ENCODE peak calls at places on chromosome 4, in five cellular contexts. One of them, this sample, is unnamed.

GRCh38 chr4:16224264-16224663 is 2.0 kb downstream of the TAPT1 start:
- DNase-seq in fibroblast of lung: no peak
- DNase-seq in A549: no peak
- DNase-seq in breast epithelium: no peak
- DNase-seq in hepatocyte: no peak
- DNase-seq in this sample: no peak

GRCh38 chr4:98873059-98873458 is 55.9 kb downstream of the EIF4E start:
- DNase-seq in fibroblast of lung: peak; percentile 63
- DNase-seq in A549: no peak
- DNase-seq in breast epithelium: no peak
- DNase-seq in hepatocyte: no peak
- DNase-seq in this sample: no peak

GRCh38 chr4:83890816-83891215 is 354.9 kb downstream of the GPAT3 start:
- DNase-seq in fibroblast of lung: peak; percentile 31
- DNase-seq in A549: no peak
- DNase-seq in breast epithelium: no peak
- DNase-seq in hepatocyte: no peak
- DNase-seq in this sample: no peak

GRCh38 chr4:119286377-119287002 is 35.4 kb downstream of the FABP2 start:
- DNase-seq in fibroblast of lung: peak; percentile 76
- DNase-seq in A549: no peak
- DNase-seq in breast epithelium: no peak
- DNase-seq in hepatocyte: peak; percentile 64
- DNase-seq in this sample: no peak

GRCh38 chr4:4390046-4390445 is 3.1 kb downstream of the NSG1 start:
- DNase-seq in fibroblast of lung: no peak
- DNase-seq in A549: no peak
- DNase-seq in breast epithelium: no peak
- DNase-seq in hepatocyte: no peak
- DNase-seq in this sample: no peak

GRCh38 chr4:121685257-121685656 is 11.5 kb downstream of the ANXA5 start:
- DNase-seq in fibroblast of lung: no peak
- DNase-seq in A549: no peak
- DNase-seq in breast epithelium: no peak
- DNase-seq in hepatocyte: no peak
- DNase-seq in this sample: no peak

GRCh38 chr4:158870282-158871049 is 101.6 kb downstream of the FNIP2 start:
- DNase-seq in fibroblast of lung: no peak
- DNase-seq in A549: no peak
- DNase-seq in breast epithelium: no peak
- DNase-seq in hepatocyte: no peak
- DNase-seq in this sample: no peak

GRCh38 chr4:98720871-98721480 is 62.6 kb upstream of the TSPAN5 start:
- DNase-seq in fibroblast of lung: peak; percentile 58
- DNase-seq in A549: no peak
- DNase-seq in breast epithelium: no peak
- DNase-seq in hepatocyte: no peak
- DNase-seq in this sample: no peak

GRCh38 chr4:43776371-43776770 is 672.2 kb downstream of the KCTD8 start:
- DNase-seq in fibroblast of lung: peak; percentile 9
- DNase-seq in A549: peak; percentile 0
- DNase-seq in breast epithelium: no peak
- DNase-seq in hepatocyte: peak; percentile 11
- DNase-seq in this sample: no peak

GRCh38 chr4:155526452-155527169 is 140.0 kb upstream of the GUCY1A1 start:
- DNase-seq in fibroblast of lung: no peak
- DNase-seq in A549: no peak
- DNase-seq in breast epithelium: no peak
- DNase-seq in hepatocyte: peak; percentile 38
- DNase-seq in this sample: no peak

GRCh38 chr4:39427477-39428119 is 20.9 kb downstream of the KLB start:
- DNase-seq in fibroblast of lung: no peak
- DNase-seq in A549: no peak
- DNase-seq in breast epithelium: no peak
- DNase-seq in hepatocyte: peak; percentile 48
- DNase-seq in this sample: no peak

GRCh38 chr4:83454626-83455025 is 997 bp downstream of the HELQ start:
- DNase-seq in fibroblast of lung: peak; percentile 17
- DNase-seq in A549: no peak
- DNase-seq in breast epithelium: no peak
- DNase-seq in hepatocyte: peak; percentile 24
- DNase-seq in this sample: no peak

GRCh38 chr4:173301518-173302201 is 32.5 kb downstream of the HMGB2 start:
- DNase-seq in fibroblast of lung: peak; percentile 51
- DNase-seq in A549: no peak
- DNase-seq in breast epithelium: no peak
- DNase-seq in hepatocyte: peak; percentile 51
- DNase-seq in this sample: peak; percentile 38

GRCh38 chr4:3470244-3471097 is 7.4 kb downstream of the DOK7 start:
- DNase-seq in fibroblast of lung: peak; percentile 43
- DNase-seq in A549: no peak
- DNase-seq in breast epithelium: no peak
- DNase-seq in hepatocyte: no peak
- DNase-seq in this sample: peak; percentile 34

GRCh38 chr4:38013461-38014366 is 53.5 kb downstream of the PTTG2 start:
- DNase-seq in fibroblast of lung: peak; percentile 49
- DNase-seq in A549: no peak
- DNase-seq in breast epithelium: no peak
- DNase-seq in hepatocyte: no peak
- DNase-seq in this sample: no peak

GRCh38 chr4:142703694-142704309 is 142.3 kb downstream of the INPP4B start:
- DNase-seq in fibroblast of lung: no peak
- DNase-seq in A549: no peak
- DNase-seq in breast epithelium: no peak
- DNase-seq in hepatocyte: no peak
- DNase-seq in this sample: no peak

GRCh38 chr4:38132140-38132673 is 172.0 kb downstream of the PTTG2 start:
- DNase-seq in fibroblast of lung: peak; percentile 99
- DNase-seq in A549: no peak
- DNase-seq in breast epithelium: peak; percentile 26
- DNase-seq in hepatocyte: peak; percentile 83
- DNase-seq in this sample: no peak

GRCh38 chr4:150769845-150770244 is 187.9 kb downstream of the MAB21L2 start:
- DNase-seq in fibroblast of lung: peak; percentile 20
- DNase-seq in A549: no peak
- DNase-seq in breast epithelium: no peak
- DNase-seq in hepatocyte: no peak
- DNase-seq in this sample: no peak

GRCh38 chr4:155187989-155188388 is 20.4 kb upstream of the NPY2R start:
- DNase-seq in fibroblast of lung: no peak
- DNase-seq in A549: no peak
- DNase-seq in breast epithelium: no peak
- DNase-seq in hepatocyte: no peak
- DNase-seq in this sample: no peak

GRCh38 chr4:154164931-154165839 is 326.4 kb downstream of the DCHS2 start:
- DNase-seq in fibroblast of lung: peak; percentile 98
- DNase-seq in A549: no peak
- DNase-seq in breast epithelium: no peak
- DNase-seq in hepatocyte: peak; percentile 16
- DNase-seq in this sample: no peak

GRCh38 chr4:73683033-73683432 is 57.3 kb upstream of the CXCL8 start:
- DNase-seq in fibroblast of lung: no peak
- DNase-seq in A549: no peak
- DNase-seq in breast epithelium: no peak
- DNase-seq in hepatocyte: no peak
- DNase-seq in this sample: no peak

GRCh38 chr4:66569228-66569627 is 898.9 kb upstream of the EPHA5 start:
- DNase-seq in fibroblast of lung: no peak
- DNase-seq in A549: no peak
- DNase-seq in breast epithelium: no peak
- DNase-seq in hepatocyte: no peak
- DNase-seq in this sample: no peak

GRCh38 chr4:7134737-7135388 is 57.5 kb upstream of the SORCS2 start:
- DNase-seq in fibroblast of lung: peak; percentile 94
- DNase-seq in A549: no peak
- DNase-seq in breast epithelium: peak; percentile 64
- DNase-seq in hepatocyte: peak; percentile 53
- DNase-seq in this sample: peak; percentile 49

GRCh38 chr4:8194306-8195242 is 4.5 kb upstream of the SH3TC1 start:
- DNase-seq in fibroblast of lung: no peak
- DNase-seq in A549: no peak
- DNase-seq in breast epithelium: no peak
- DNase-seq in hepatocyte: no peak
- DNase-seq in this sample: no peak

GRCh38 chr4:8343967-8344331 is 74.4 kb downstream of the HTRA3 start:
- DNase-seq in fibroblast of lung: no peak
- DNase-seq in A549: no peak
- DNase-seq in breast epithelium: no peak
- DNase-seq in hepatocyte: no peak
- DNase-seq in this sample: no peak

GRCh38 chr4:5376015-5376414 is 324.7 kb downstream of the STK32B start:
- DNase-seq in fibroblast of lung: no peak
- DNase-seq in A549: no peak
- DNase-seq in breast epithelium: no peak
- DNase-seq in hepatocyte: no peak
- DNase-seq in this sample: no peak

GRCh38 chr4:30536231-30536630 is 183.9 kb upstream of the PCDH7 start:
- DNase-seq in fibroblast of lung: peak; percentile 53
- DNase-seq in A549: no peak
- DNase-seq in breast epithelium: no peak
- DNase-seq in hepatocyte: no peak
- DNase-seq in this sample: no peak

DNA sequence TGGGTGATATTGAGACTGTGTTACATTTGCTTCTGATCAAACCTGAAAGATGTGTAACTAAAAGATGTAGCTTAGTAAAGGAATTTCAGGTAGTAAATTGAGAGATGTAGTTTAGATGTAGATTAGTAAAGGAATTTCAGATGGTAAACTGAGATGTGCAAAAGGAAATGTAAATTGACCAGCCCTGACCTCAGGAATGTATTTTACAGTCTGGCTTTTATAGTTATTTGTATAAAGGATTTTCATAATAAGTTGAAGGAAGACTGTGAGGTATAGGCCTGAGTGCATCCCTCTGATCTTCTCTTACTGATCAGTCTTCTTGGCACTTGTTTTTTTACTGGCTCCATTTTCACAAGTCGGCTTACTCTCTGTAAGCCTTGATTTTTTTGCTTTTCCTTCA is 3.2 kb downstream of the KLHL2 start:
- DNase-seq in fibroblast of lung: no peak
- DNase-seq in A549: no peak
- DNase-seq in breast epithelium: no peak
- DNase-seq in hepatocyte: no peak
- DNase-seq in this sample: no peak
- H3K4me1 ChIP-seq in fibroblast of lung: peaks cover 2% of the 10 kb centered on the region
- H3K4me1 ChIP-seq in A549: peaks cover 54% of the 10 kb centered on the region
- H3K4me1 ChIP-seq in breast epithelium: no peaks in the 10 kb centered on the region
- H3K4me1 ChIP-seq in hepatocyte: no peaks in the 10 kb centered on the region
- H3K4me1 ChIP-seq in this sample: peaks cover 14% of the 10 kb centered on the region

DNA sequence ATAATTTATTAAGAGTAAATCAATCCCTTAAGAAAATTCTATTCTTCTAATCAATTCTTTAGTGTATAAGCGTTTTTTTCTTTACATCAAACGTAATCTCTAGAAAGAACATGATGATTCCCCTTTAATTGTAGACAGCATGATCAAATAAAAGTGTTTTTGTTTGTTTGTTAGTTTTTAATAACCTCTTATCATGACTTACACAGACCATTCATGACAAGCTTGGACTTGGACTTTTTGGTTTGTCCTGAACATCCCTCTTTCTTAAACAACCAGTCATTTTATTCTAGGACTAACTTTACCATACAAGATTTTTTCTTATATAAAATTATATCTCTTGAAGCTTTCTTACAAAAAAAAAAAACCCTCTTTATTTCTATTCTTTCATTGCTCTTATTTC is 344.6 kb upstream of the SPOCK3 start:
- DNase-seq in fibroblast of lung: no peak
- DNase-seq in A549: no peak
- DNase-seq in breast epithelium: no peak
- DNase-seq in hepatocyte: no peak
- DNase-seq in this sample: no peak
- H3K9me3 ChIP-seq in fibroblast of lung: no peaks in the 10 kb centered on the region
- H3K9me3 ChIP-seq in A549: no peaks in the 10 kb centered on the region
- H3K9me3 ChIP-seq in breast epithelium: no peaks in the 10 kb centered on the region
- H3K9me3 ChIP-seq in hepatocyte: no peaks in the 10 kb centered on the region
- H3K9me3 ChIP-seq in this sample: peaks cover 36% of the 10 kb centered on the region

GRCh38 chr4:176186721-176187395 is 8.5 kb downstream of the SPATA4 start:
- DNase-seq in fibroblast of lung: no peak
- DNase-seq in A549: no peak
- DNase-seq in breast epithelium: no peak
- DNase-seq in hepatocyte: no peak
- DNase-seq in this sample: no peak
- H3K4me1 ChIP-seq in fibroblast of lung: peaks cover 2% of the 10 kb centered on the region
- H3K4me1 ChIP-seq in A549: peaks cover 2% of the 10 kb centered on the region
- H3K4me1 ChIP-seq in breast epithelium: no peaks in the 10 kb centered on the region
- H3K4me1 ChIP-seq in hepatocyte: no peaks in the 10 kb centered on the region
- H3K4me1 ChIP-seq in this sample: no peaks in the 10 kb centered on the region

DNA sequence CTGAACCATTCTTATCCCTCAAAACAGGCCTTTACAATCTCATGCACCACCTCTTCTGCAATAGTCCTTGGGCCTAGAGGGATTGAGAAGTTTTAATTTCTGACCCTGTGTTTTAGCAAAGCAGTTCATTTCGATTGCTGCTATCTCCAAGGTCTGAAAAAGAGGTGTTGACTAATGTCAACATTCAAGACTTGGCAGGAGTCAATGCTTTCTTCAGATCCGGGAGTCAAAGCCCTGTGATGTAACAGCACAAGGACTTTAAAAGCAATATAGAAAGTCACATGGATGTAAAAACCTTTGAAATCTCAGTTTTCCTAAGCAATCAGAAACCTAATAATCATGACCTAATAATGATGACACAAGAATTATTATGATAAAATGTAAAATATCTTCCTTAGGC is 133.8 kb downstream of the ADAM29 start:
- DNase-seq in fibroblast of lung: no peak
- DNase-seq in A549: no peak
- DNase-seq in breast epithelium: no peak
- DNase-seq in hepatocyte: no peak
- DNase-seq in this sample: no peak
- H3K9me3 ChIP-seq in fibroblast of lung: no peaks in the 10 kb centered on the region
- H3K9me3 ChIP-seq in A549: no peaks in the 10 kb centered on the region
- H3K9me3 ChIP-seq in breast epithelium: no peaks in the 10 kb centered on the region
- H3K9me3 ChIP-seq in hepatocyte: no peaks in the 10 kb centered on the region
- H3K9me3 ChIP-seq in this sample: peaks cover 50% of the 10 kb centered on the region

DNA sequence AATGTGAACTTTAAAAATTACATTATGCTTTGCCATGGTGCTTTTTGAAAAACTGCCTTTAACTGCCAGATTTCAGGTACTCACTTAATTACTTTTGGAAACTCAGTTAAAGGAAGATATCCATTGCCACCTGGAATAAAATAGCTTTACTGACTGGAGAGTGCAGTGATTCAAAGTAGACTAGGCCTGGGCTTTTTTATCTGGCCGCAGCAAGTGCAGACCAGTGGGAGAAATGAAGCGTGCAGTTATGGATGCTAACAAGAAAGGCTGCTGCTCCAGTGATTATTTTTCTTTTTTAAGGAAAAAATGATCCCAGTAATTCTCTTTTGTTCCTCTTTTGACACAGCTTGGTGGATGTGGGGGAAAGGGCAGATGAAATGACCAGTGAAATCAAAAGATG is 1.3 kb downstream of the SCARB2 start:
- DNase-seq in fibroblast of lung: peak; percentile 38
- DNase-seq in A549: no peak
- DNase-seq in breast epithelium: no peak
- DNase-seq in hepatocyte: no peak
- DNase-seq in this sample: no peak
- H3K4me1 ChIP-seq in fibroblast of lung: peaks cover 19% of the 10 kb centered on the region
- H3K4me1 ChIP-seq in A549: peaks cover 42% of the 10 kb centered on the region
- H3K4me1 ChIP-seq in breast epithelium: peaks cover 2% of the 10 kb centered on the region
- H3K4me1 ChIP-seq in hepatocyte: peaks cover 59% of the 10 kb centered on the region
- H3K4me1 ChIP-seq in this sample: peaks cover 74% of the 10 kb centered on the region

GRCh38 chr4:85951-86350 is 32.8 kb downstream of the ZNF595 start:
- DNase-seq in fibroblast of lung: no peak
- DNase-seq in A549: no peak
- DNase-seq in breast epithelium: no peak
- DNase-seq in hepatocyte: no peak
- DNase-seq in this sample: no peak
- H3K9me3 ChIP-seq in fibroblast of lung: peaks cover 6% of the 10 kb centered on the region
- H3K9me3 ChIP-seq in A549: peaks cover 86% of the 10 kb centered on the region
- H3K9me3 ChIP-seq in breast epithelium: peaks cover 70% of the 10 kb centered on the region
- H3K9me3 ChIP-seq in hepatocyte: peaks cover 85% of the 10 kb centered on the region
- H3K9me3 ChIP-seq in this sample: peaks cover 99% of the 10 kb centered on the region

This sample was measured in mucosa of descending colon.